ENCODE peak calls at places on chromosome 3, in six cellular contexts. Y, V, O, H, J and Q are unnamed samples.

GRCh38 chr3:67529915-67530314 is 124.5 kb downstream of the SUCLG2 start:
- DNase-seq in O (no peak), Y (peak), H (no peak), V (no peak), J (no peak), Q (no peak)

GRCh38 chr3:171672124-171672523 is 138.2 kb downstream of the PLD1 start:
- DNase-seq in O (no peak), H (no peak), J (no peak), Y (no peak), V (no peak), Q (no peak)

GRCh38 chr3:33940736-33941135 is 142.3 kb downstream of the PDCD6IP start:
- DNase-seq in O (no peak), Y (no peak), V (no peak), H (no peak), J (no peak), Q (no peak)

GRCh38 chr3:27138005-27138404 is 231.2 kb downstream of the NEK10 start:
- DNase-seq in Y (no peak), J (no peak), H (no peak), V (no peak), O (no peak), Q (no peak)

GRCh38 chr3:58630081-58630709 is 36.4 kb downstream of the FAM3D start:
- DNase-seq in J (peak), H (no peak), Y (peak), V (peak), O (peak), Q (peak)

GRCh38 chr3:13419356-13420050 is 619 bp downstream of the NUP210 start:
- DNase-seq in J (peak), H (peak), V (peak), O (peak), Y (peak), Q (no peak)

GRCh38 chr3:88984266-88984665 is 123.2 kb upstream of the EPHA3 start:
- DNase-seq in H (no peak), V (no peak), O (no peak), J (no peak), Y (peak), Q (no peak)

GRCh38 chr3:190533511-190534282 is 19.8 kb downstream of the IL1RAP start:
- DNase-seq in V (peak), J (no peak), O (no peak), Y (peak), H (peak), Q (peak)

GRCh38 chr3:49333091-49333490 is 6.8 kb downstream of the USP4 start:
- DNase-seq in J (no peak), O (no peak), Y (no peak), V (no peak), H (no peak), Q (no peak)

DNA sequence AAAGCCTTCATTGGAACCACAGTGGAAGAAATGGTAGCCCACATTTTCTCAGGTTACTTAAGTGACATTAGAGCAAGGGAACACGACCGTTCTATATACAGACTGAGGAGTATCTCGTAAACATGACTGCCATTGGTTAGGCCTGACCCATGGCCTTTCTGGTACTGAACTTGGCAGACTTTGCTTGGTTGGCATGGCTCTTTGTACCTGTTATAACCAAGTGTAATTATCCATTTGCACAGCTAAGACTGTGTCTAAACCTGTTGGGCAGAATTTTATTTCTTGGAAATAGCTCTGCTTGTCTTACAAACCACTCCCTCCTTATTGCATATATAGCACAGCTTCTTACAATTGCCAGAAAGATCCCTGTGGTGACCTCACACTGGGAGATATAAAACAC is 106.9 kb downstream of the P2RY1 start:
- DNase-seq in J (no peak), H (no peak), O (no peak), Y (no peak), V (no peak), Q (no peak)
- TF ChIP-seq CTCF in J (no peak), H (no peak), O (no peak), Y (no peak), V (no peak), Q (no peak)

DNA sequence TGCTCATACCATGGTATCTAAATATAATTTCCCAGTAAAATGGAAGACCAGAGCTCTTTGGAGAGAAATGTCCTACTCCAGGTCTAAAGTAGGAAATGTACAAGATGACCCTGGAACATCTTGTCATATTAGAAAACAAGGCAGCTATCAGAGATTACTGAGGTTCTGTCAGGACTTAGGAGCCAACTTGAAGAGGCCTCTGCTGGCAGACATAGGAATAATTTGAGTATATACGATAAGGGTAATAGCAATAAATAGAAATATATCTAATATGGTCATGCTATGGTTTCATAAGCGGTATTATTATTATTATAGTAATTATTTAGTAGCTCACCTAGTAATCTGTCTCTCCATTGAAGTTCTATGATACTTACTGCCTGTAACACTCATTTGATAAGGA is 224.2 kb downstream of the SOX2 start:
- DNase-seq in J (no peak), O (no peak), H (no peak), V (no peak), Y (no peak), Q (no peak)
- TF ChIP-seq CTCF in J (peak), O (no peak), H (no peak), V (no peak), Y (no peak), Q (no peak)

GRCh38 chr3:159992601-159993000 is 4.0 kb downstream of the IL12A start:
- DNase-seq in Y (no peak), H (no peak), V (no peak), O (no peak), J (no peak), Q (no peak)

GRCh38 chr3:159987291-159987711 is 1.3 kb upstream of the IL12A start:
- DNase-seq in H (no peak), Y (peak), V (peak), O (no peak), J (no peak), Q (peak)

GRCh38 chr3:159991591-159991990 is 3.0 kb downstream of the IL12A start:
- DNase-seq in O (no peak), Y (no peak), J (no peak), H (no peak), V (no peak), Q (no peak)

GRCh38 chr3:159988617-159989251 is at the start of gene IL12A:
- DNase-seq in O (peak), V (peak), J (peak), Y (peak), H (peak), Q (peak)

GRCh38 chr3:159989973-159990846 is 1.6 kb downstream of the IL12A start:
- DNase-seq in V (no peak), J (no peak), O (no peak), Y (no peak), H (no peak), Q (no peak)
- TF ChIP-seq CTCF in V (no peak), J (peak), O (no peak), Y (no peak), H (no peak), Q (no peak)

DNA sequence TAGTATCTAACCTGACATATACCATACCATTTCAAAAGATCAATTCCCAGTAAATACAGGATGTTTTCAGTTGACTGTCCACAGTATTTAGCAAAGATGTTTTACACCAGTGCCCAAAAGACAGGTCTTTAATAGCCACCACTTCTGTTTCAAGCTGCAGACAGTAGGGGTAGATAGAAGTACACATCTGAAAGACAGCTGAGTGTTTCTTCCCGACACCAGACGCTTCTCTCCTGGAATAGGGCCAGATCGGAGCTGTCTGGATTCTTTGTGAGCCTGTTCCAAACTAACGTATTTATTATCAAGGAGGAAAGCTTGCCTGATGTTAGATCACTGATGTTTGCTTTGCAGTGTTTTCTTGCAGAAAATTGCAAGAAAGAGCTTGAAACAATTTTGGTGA is 136.1 kb upstream of the RBMS3 start:
- DNase-seq in O (no peak), V (peak), H (no peak), J (peak), Y (peak), Q (peak)
- TF ChIP-seq CTCF in O (no peak), V (no peak), H (peak), J (peak), Y (no peak), Q (peak)